ENCODE peak calls at places on chromosomes 2 and 18, in five cellular contexts. One of them, this sample, is unnamed. For H3K9me3, the result is how much of the 10 kb centered on the place peaks cover.

GRCh38 chr2:139924070-139924469 is 1143.9 kb upstream of the NXPH2 start:
- DNase-seq in GM23248: no peak
- DNase-seq in keratinocyte: no peak
- DNase-seq in ovary: no peak
- DNase-seq in MM.1S: no peak
- DNase-seq in this sample: no peak

GRCh38 chr2:75896779-75897366 is 186.2 kb upstream of the GCFC2 start:
- DNase-seq in GM23248: peak
- DNase-seq in keratinocyte: no peak
- DNase-seq in ovary: no peak
- DNase-seq in MM.1S: peak
- DNase-seq in this sample: no peak

GRCh38 chr2:238895361-238895882 is 47.5 kb downstream of the TWIST2 start:
- DNase-seq in GM23248: peak
- DNase-seq in keratinocyte: no peak
- DNase-seq in ovary: no peak
- DNase-seq in MM.1S: no peak
- DNase-seq in this sample: no peak

GRCh38 chr18:54440292-54440691 is 82.6 kb downstream of the C18orf54 start:
- DNase-seq in GM23248: no peak
- DNase-seq in keratinocyte: no peak
- DNase-seq in ovary: no peak
- DNase-seq in MM.1S: no peak
- DNase-seq in this sample: no peak

GRCh38 chr2:39379643-39380524 is 57.2 kb downstream of the MAP4K3 start:
- DNase-seq in GM23248: peak
- DNase-seq in keratinocyte: no peak
- DNase-seq in ovary: no peak
- DNase-seq in MM.1S: peak
- DNase-seq in this sample: peak

GRCh38 chr2:221494556-221494955 is 77.5 kb downstream of the EPHA4 start:
- DNase-seq in GM23248: peak
- DNase-seq in keratinocyte: peak
- DNase-seq in ovary: no peak
- DNase-seq in MM.1S: no peak
- DNase-seq in this sample: no peak

GRCh38 chr2:162062559-162062958 is 11.5 kb downstream of the DPP4 start:
- DNase-seq in GM23248: no peak
- DNase-seq in keratinocyte: no peak
- DNase-seq in ovary: no peak
- DNase-seq in MM.1S: no peak
- DNase-seq in this sample: no peak

GRCh38 chr2:174748948-174749347 is 15.3 kb downstream of the CHRNA1 start:
- DNase-seq in GM23248: peak
- DNase-seq in keratinocyte: peak
- DNase-seq in ovary: peak
- DNase-seq in MM.1S: peak
- DNase-seq in this sample: peak

GRCh38 chr2:45570671-45571334 is 40.3 kb downstream of the SRBD1 start:
- DNase-seq in GM23248: peak
- DNase-seq in keratinocyte: no peak
- DNase-seq in ovary: no peak
- DNase-seq in MM.1S: no peak
- DNase-seq in this sample: no peak

GRCh38 chr2:138364554-138365162 is 136.9 kb upstream of the SPOPL start:
- DNase-seq in GM23248: peak
- DNase-seq in keratinocyte: no peak
- DNase-seq in ovary: no peak
- DNase-seq in MM.1S: no peak
- DNase-seq in this sample: no peak

GRCh38 chr18:12703714-12704113 is 872 bp downstream of the PSMG2 start:
- DNase-seq in GM23248: peak
- DNase-seq in keratinocyte: no peak
- DNase-seq in ovary: no peak
- DNase-seq in MM.1S: no peak
- DNase-seq in this sample: no peak

GRCh38 chr2:57759822-57760300 is 286.7 kb upstream of the VRK2 start:
- DNase-seq in GM23248: peak
- DNase-seq in keratinocyte: no peak
- DNase-seq in ovary: peak
- DNase-seq in MM.1S: peak
- DNase-seq in this sample: peak

GRCh38 chr18:46400449-46400848 is 256.6 kb downstream of the LOXHD1 start:
- DNase-seq in GM23248: no peak
- DNase-seq in keratinocyte: no peak
- DNase-seq in ovary: no peak
- DNase-seq in MM.1S: no peak
- DNase-seq in this sample: no peak

GRCh38 chr2:175823291-175824073 is 178.6 kb downstream of the LNPK start:
- DNase-seq in GM23248: peak
- DNase-seq in keratinocyte: no peak
- DNase-seq in ovary: no peak
- DNase-seq in MM.1S: no peak
- DNase-seq in this sample: no peak

GRCh38 chr2:151260492-151261239 is 997 bp downstream of the RBM43 start:
- DNase-seq in GM23248: peak
- DNase-seq in keratinocyte: no peak
- DNase-seq in ovary: no peak
- DNase-seq in MM.1S: no peak
- DNase-seq in this sample: no peak

GRCh38 chr18:37355772-37356171 is 209.8 kb downstream of the CELF4 start:
- DNase-seq in GM23248: peak
- DNase-seq in keratinocyte: no peak
- DNase-seq in ovary: no peak
- DNase-seq in MM.1S: no peak
- DNase-seq in this sample: no peak

GRCh38 chr2:116095636-116096035 is 1653.2 kb downstream of the DPP10 start:
- DNase-seq in GM23248: no peak
- DNase-seq in keratinocyte: no peak
- DNase-seq in ovary: no peak
- DNase-seq in MM.1S: no peak
- DNase-seq in this sample: no peak

GRCh38 chr2:239154971-239155805 is 245.6 kb downstream of the HDAC4 start:
- DNase-seq in GM23248: no peak
- DNase-seq in keratinocyte: no peak
- DNase-seq in ovary: peak
- DNase-seq in MM.1S: no peak
- DNase-seq in this sample: no peak

GRCh38 chr2:169572189-169572588 is 1.5 kb downstream of the FASTKD1 start:
- DNase-seq in GM23248: no peak
- DNase-seq in keratinocyte: no peak
- DNase-seq in ovary: no peak
- DNase-seq in MM.1S: no peak
- DNase-seq in this sample: no peak

GRCh38 chr18:3100498-3101132 is 87.7 kb upstream of the LPIN2 start:
- DNase-seq in GM23248: no peak
- DNase-seq in keratinocyte: no peak
- DNase-seq in ovary: no peak
- DNase-seq in MM.1S: no peak
- DNase-seq in this sample: no peak

GRCh38 chr2:218074031-218074430 is 5.0 kb downstream of the RUFY4 start:
- DNase-seq in GM23248: no peak
- DNase-seq in keratinocyte: no peak
- DNase-seq in ovary: no peak
- DNase-seq in MM.1S: peak
- DNase-seq in this sample: no peak

GRCh38 chr2:144659731-144660275 is 139.9 kb upstream of the ZEB2 start:
- DNase-seq in GM23248: peak
- DNase-seq in keratinocyte: peak
- DNase-seq in ovary: no peak
- DNase-seq in MM.1S: no peak
- DNase-seq in this sample: peak

GRCh38 chr2:55296393-55296792 is 27.4 kb upstream of the MTIF2 start:
- DNase-seq in GM23248: no peak
- DNase-seq in keratinocyte: no peak
- DNase-seq in ovary: no peak
- DNase-seq in MM.1S: no peak
- DNase-seq in this sample: no peak

GRCh38 chr2:173869244-173869643 is 95.9 kb downstream of the SP3 start:
- DNase-seq in GM23248: no peak
- DNase-seq in keratinocyte: no peak
- DNase-seq in ovary: no peak
- DNase-seq in MM.1S: no peak
- DNase-seq in this sample: no peak

GRCh38 chr2:138432971-138433370 is 68.6 kb upstream of the SPOPL start:
- DNase-seq in GM23248: peak
- DNase-seq in keratinocyte: no peak
- DNase-seq in ovary: no peak
- DNase-seq in MM.1S: no peak
- DNase-seq in this sample: no peak

GRCh38 chr18:4454548-4455112 is 477 bp downstream of the DLGAP1 start:
- DNase-seq in GM23248: no peak
- DNase-seq in keratinocyte: no peak
- DNase-seq in ovary: peak
- DNase-seq in MM.1S: no peak
- DNase-seq in this sample: no peak

GRCh38 chr2:129757915-129758421 is 221.5 kb upstream of the RAB6C start:
- DNase-seq in GM23248: peak
- DNase-seq in keratinocyte: no peak
- DNase-seq in ovary: no peak
- DNase-seq in MM.1S: peak
- DNase-seq in this sample: no peak

GRCh38 chr2:204655101-204655500 is 109.8 kb downstream of the PARD3B start:
- DNase-seq in GM23248: peak
- DNase-seq in keratinocyte: no peak
- DNase-seq in ovary: no peak
- DNase-seq in MM.1S: no peak
- DNase-seq in this sample: no peak

GRCh38 chr2:188645982-188646381 is 328.2 kb upstream of the COL3A1 start:
- DNase-seq in GM23248: peak
- DNase-seq in keratinocyte: no peak
- DNase-seq in ovary: no peak
- DNase-seq in MM.1S: no peak
- DNase-seq in this sample: no peak

DNA sequence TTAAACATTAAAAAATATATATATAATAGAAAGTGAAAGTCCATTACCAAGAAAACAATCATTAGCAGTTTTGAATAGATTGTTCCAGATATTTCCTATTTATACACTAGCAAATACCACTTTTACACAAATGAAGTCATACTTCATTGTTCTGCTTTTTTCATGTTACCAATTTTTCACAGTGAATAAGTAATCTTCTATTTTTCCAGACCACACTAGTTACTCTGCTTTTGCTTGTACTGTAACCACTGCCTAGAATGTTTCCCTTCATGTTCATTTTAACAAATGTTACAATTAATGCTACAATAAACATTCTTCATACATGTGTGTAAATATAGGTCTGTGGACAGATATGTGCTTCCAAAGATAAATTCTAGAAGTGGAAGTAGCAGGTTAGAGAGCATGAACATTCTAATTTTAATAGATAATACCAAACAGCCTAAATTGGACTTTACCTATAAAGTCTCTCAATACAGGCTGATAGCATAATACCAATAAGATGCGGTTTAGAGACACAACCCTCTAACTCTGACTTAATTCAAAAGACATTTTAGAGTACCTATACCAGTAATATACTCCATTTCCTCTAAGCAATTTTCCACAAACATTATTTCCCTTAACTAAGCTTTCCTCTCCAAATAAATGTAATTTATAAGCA is 17.0 kb downstream of the ITSN2 start:
- DNase-seq in GM23248: no peak
- DNase-seq in keratinocyte: no peak
- DNase-seq in ovary: no peak
- DNase-seq in MM.1S: no peak
- DNase-seq in this sample: no peak
- H3K4me3 ChIP-seq in GM23248: no peak
- H3K4me3 ChIP-seq in keratinocyte: no peak
- H3K4me3 ChIP-seq in ovary: no peak
- H3K4me3 ChIP-seq in MM.1S: no peak
- H3K4me3 ChIP-seq in this sample: no peak

GRCh38 chr2:20443276-20443920 is 3.5 kb upstream of the RHOB start:
- DNase-seq in GM23248: peak
- DNase-seq in keratinocyte: no peak
- DNase-seq in ovary: peak
- DNase-seq in MM.1S: peak
- DNase-seq in this sample: peak
- H3K27ac ChIP-seq in GM23248: peak
- H3K27ac ChIP-seq in keratinocyte: no peak
- H3K27ac ChIP-seq in ovary: no peak
- H3K27ac ChIP-seq in MM.1S: no peak
- H3K27ac ChIP-seq in this sample: no peak

GRCh38 chr18:70961933-70962332 is 673.1 kb downstream of the SOCS6 start:
- DNase-seq in GM23248: no peak
- DNase-seq in keratinocyte: no peak
- DNase-seq in ovary: no peak
- DNase-seq in MM.1S: no peak
- DNase-seq in this sample: no peak

DNA sequence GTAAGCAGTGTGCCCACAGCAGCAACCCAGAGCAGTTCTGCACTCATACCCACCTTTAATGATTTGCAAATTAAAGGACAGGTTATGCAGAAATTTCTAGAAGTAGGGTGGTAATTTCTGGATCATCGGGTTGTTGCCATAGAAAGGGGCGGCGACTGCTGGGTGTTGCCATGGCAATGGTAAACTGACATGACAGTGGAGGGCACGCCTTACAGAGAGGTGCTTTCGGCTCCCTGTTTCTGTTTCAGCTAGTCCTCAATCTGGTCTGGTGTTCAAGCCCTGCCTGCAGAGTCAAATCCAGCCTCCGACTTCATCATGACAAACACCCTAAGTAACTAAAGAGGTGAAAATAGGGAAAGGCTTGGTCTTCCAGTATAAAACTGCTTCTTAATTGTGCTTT is 667.7 kb downstream of the SOCS6 start:
- DNase-seq in GM23248: no peak
- DNase-seq in keratinocyte: no peak
- DNase-seq in ovary: no peak
- DNase-seq in MM.1S: no peak
- DNase-seq in this sample: no peak
- H3K9me3 ChIP-seq in GM23248: under half
- H3K9me3 ChIP-seq in keratinocyte: under half
- H3K9me3 ChIP-seq in ovary: under half
- H3K9me3 ChIP-seq in MM.1S: under half
- H3K9me3 ChIP-seq in this sample: under half

GRCh38 chr18:26806224-26806623 is 59.3 kb downstream of the AQP4 start:
- DNase-seq in GM23248: no peak
- DNase-seq in keratinocyte: no peak
- DNase-seq in ovary: no peak
- DNase-seq in MM.1S: no peak
- DNase-seq in this sample: no peak

GRCh38 chr18:26802330-26803200 is 62.9 kb downstream of the AQP4 start:
- DNase-seq in GM23248: no peak
- DNase-seq in keratinocyte: no peak
- DNase-seq in ovary: no peak
- DNase-seq in MM.1S: no peak
- DNase-seq in this sample: no peak

GRCh38 chr18:26803643-26804042 is 61.9 kb downstream of the AQP4 start:
- DNase-seq in GM23248: no peak
- DNase-seq in keratinocyte: no peak
- DNase-seq in ovary: no peak
- DNase-seq in MM.1S: no peak
- DNase-seq in this sample: no peak

DNA sequence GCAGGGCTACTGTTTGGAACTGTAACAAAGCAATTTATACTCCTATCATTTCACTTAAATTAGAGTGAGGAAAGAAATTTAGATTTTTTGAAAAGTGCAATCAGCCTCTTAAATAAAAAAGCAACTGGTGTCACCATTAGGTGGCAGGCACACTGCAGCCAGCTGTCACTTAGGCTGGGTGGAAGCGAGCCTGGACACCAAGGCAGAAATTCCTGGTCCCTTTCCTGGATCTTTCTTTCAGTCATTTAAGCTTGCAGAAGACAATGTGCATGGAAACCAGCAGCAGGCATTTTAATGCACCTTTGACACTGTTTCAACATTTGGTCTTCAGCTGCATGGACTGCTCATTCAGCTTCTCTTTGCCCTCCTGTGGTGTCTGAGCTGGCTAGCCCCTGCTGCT is 61.0 kb downstream of the AQP4 start:
- DNase-seq in GM23248: no peak
- DNase-seq in keratinocyte: no peak
- DNase-seq in ovary: no peak
- DNase-seq in MM.1S: no peak
- DNase-seq in this sample: no peak
- H3K4me3 ChIP-seq in GM23248: no peak
- H3K4me3 ChIP-seq in keratinocyte: no peak
- H3K4me3 ChIP-seq in ovary: no peak
- H3K4me3 ChIP-seq in MM.1S: no peak
- H3K4me3 ChIP-seq in this sample: no peak

This sample was measured in CD4-positive, alpha-beta memory T cell.